ENCODE peak calls at places on chromosomes 6 and 20, in six cellular contexts. One of them, this sample, is unnamed.

GRCh38 chr20:63044605-63045004 is 37.8 kb upstream of the BHLHE23 start:
- DNase-seq in left ventricle myocardium inferior: no peak
- DNase-seq in lung: no peak
- DNase-seq in prostate gland: no peak
- DNase-seq in BE2C: no peak
- DNase-seq in ovary: no peak
- DNase-seq in this sample: no peak

GRCh38 chr6:53447869-53448268 is 97.0 kb downstream of the GCLC start:
- DNase-seq in left ventricle myocardium inferior: no peak
- DNase-seq in lung: no peak
- DNase-seq in prostate gland: no peak
- DNase-seq in BE2C: no peak
- DNase-seq in ovary: no peak
- DNase-seq in this sample: no peak

GRCh38 chr6:167056370-167056769 is 57.2 kb downstream of the CEP43 start:
- DNase-seq in left ventricle myocardium inferior: no peak
- DNase-seq in lung: no peak
- DNase-seq in prostate gland: no peak
- DNase-seq in BE2C: no peak
- DNase-seq in ovary: no peak
- DNase-seq in this sample: no peak

GRCh38 chr6:5104667-5105066 is 19.5 kb downstream of the PPP1R3G start:
- DNase-seq in left ventricle myocardium inferior: no peak
- DNase-seq in lung: no peak
- DNase-seq in prostate gland: no peak
- DNase-seq in BE2C: no peak
- DNase-seq in ovary: no peak
- DNase-seq in this sample: no peak

GRCh38 chr6:157339432-157339831 is 16.1 kb upstream of the TMEM242 start:
- DNase-seq in left ventricle myocardium inferior: no peak
- DNase-seq in lung: no peak
- DNase-seq in prostate gland: no peak
- DNase-seq in BE2C: no peak
- DNase-seq in ovary: no peak
- DNase-seq in this sample: no peak

GRCh38 chr6:7909323-7910276 is 988 bp downstream of the TXNDC5 start:
- DNase-seq in left ventricle myocardium inferior: peak; percentile 67
- DNase-seq in lung: peak; percentile 57
- DNase-seq in prostate gland: peak; percentile 43
- DNase-seq in BE2C: peak; percentile 77
- DNase-seq in ovary: peak; percentile 46
- DNase-seq in this sample: no peak

GRCh38 chr6:6003334-6004146 is 3.2 kb downstream of the NRN1 start:
- DNase-seq in left ventricle myocardium inferior: no peak
- DNase-seq in lung: no peak
- DNase-seq in prostate gland: no peak
- DNase-seq in BE2C: no peak
- DNase-seq in ovary: no peak
- DNase-seq in this sample: no peak

GRCh38 chr20:53891306-53891894 is 179.0 kb downstream of the BCAS1 start:
- DNase-seq in left ventricle myocardium inferior: no peak
- DNase-seq in lung: no peak
- DNase-seq in prostate gland: no peak
- DNase-seq in BE2C: no peak
- DNase-seq in ovary: no peak
- DNase-seq in this sample: no peak

GRCh38 chr6:39403304-39403703 is 80.8 kb upstream of the KCNK16 start:
- DNase-seq in left ventricle myocardium inferior: no peak
- DNase-seq in lung: no peak
- DNase-seq in prostate gland: no peak
- DNase-seq in BE2C: no peak
- DNase-seq in ovary: no peak
- DNase-seq in this sample: no peak

GRCh38 chr6:20757761-20758160 is 223.5 kb downstream of the CDKAL1 start:
- DNase-seq in left ventricle myocardium inferior: no peak
- DNase-seq in lung: no peak
- DNase-seq in prostate gland: no peak
- DNase-seq in BE2C: no peak
- DNase-seq in ovary: no peak
- DNase-seq in this sample: no peak

GRCh38 chr20:40814328-40814960 is 125.4 kb upstream of the MAFB start:
- DNase-seq in left ventricle myocardium inferior: no peak
- DNase-seq in lung: no peak
- DNase-seq in prostate gland: no peak
- DNase-seq in BE2C: no peak
- DNase-seq in ovary: no peak
- DNase-seq in this sample: no peak

GRCh38 chr6:168090064-168090690 is 11.2 kb upstream of the FRMD1 start:
- DNase-seq in left ventricle myocardium inferior: no peak
- DNase-seq in lung: no peak
- DNase-seq in prostate gland: no peak
- DNase-seq in BE2C: no peak
- DNase-seq in ovary: no peak
- DNase-seq in this sample: no peak

GRCh38 chr6:70956451-70957283 is at the start of gene B3GAT2:
- DNase-seq in left ventricle myocardium inferior: no peak
- DNase-seq in lung: no peak
- DNase-seq in prostate gland: peak; percentile 7
- DNase-seq in BE2C: peak; percentile 39
- DNase-seq in ovary: no peak
- DNase-seq in this sample: no peak

GRCh38 chr6:70955441-70956190 is 1.2 kb downstream of the B3GAT2 start:
- DNase-seq in left ventricle myocardium inferior: peak; percentile 81
- DNase-seq in lung: peak; percentile 85
- DNase-seq in prostate gland: peak; percentile 83
- DNase-seq in BE2C: peak; percentile 92
- DNase-seq in ovary: peak; percentile 60
- DNase-seq in this sample: peak; percentile 56

GRCh38 chr6:70954750-70955149 is 2.1 kb downstream of the B3GAT2 start:
- DNase-seq in left ventricle myocardium inferior: no peak
- DNase-seq in lung: no peak
- DNase-seq in prostate gland: no peak
- DNase-seq in BE2C: no peak
- DNase-seq in ovary: no peak
- DNase-seq in this sample: no peak

GRCh38 chr6:70957284-70957617 is 391 bp upstream of the B3GAT2 start:
- DNase-seq in left ventricle myocardium inferior: no peak
- DNase-seq in lung: no peak
- DNase-seq in prostate gland: no peak
- DNase-seq in BE2C: no peak
- DNase-seq in ovary: no peak
- DNase-seq in this sample: no peak

GRCh38 chr6:70956191-70956450 is 739 bp downstream of the B3GAT2 start:
- DNase-seq in left ventricle myocardium inferior: no peak
- DNase-seq in lung: no peak
- DNase-seq in prostate gland: no peak
- DNase-seq in BE2C: no peak
- DNase-seq in ovary: no peak
- DNase-seq in this sample: no peak
- H3K4me3 ChIP-seq in left ventricle myocardium inferior: peak overlapping the region; percentile 75
- H3K4me3 ChIP-seq in lung: peak overlapping the region; percentile 36
- H3K4me3 ChIP-seq in prostate gland: peak overlapping the region; percentile 31
- H3K4me3 ChIP-seq in BE2C: peak overlapping the region; percentile 49
- H3K4me3 ChIP-seq in ovary: peak overlapping the region; percentile 40
- H3K4me3 ChIP-seq in this sample: peak overlapping the region; percentile 46

GRCh38 chr6:169564453-169565240 is 137.2 kb downstream of the WDR27 start:
- DNase-seq in left ventricle myocardium inferior: no peak
- DNase-seq in lung: peak; percentile 21
- DNase-seq in prostate gland: no peak
- DNase-seq in BE2C: no peak
- DNase-seq in ovary: no peak
- DNase-seq in this sample: no peak
- TF ChIP-seq CTCF in left ventricle myocardium inferior: no peak
- TF ChIP-seq CTCF in lung: no peak
- TF ChIP-seq CTCF in prostate gland: no peak
- TF ChIP-seq CTCF in BE2C: no peak
- TF ChIP-seq CTCF in ovary: no peak
- TF ChIP-seq CTCF in this sample: no peak

DNA sequence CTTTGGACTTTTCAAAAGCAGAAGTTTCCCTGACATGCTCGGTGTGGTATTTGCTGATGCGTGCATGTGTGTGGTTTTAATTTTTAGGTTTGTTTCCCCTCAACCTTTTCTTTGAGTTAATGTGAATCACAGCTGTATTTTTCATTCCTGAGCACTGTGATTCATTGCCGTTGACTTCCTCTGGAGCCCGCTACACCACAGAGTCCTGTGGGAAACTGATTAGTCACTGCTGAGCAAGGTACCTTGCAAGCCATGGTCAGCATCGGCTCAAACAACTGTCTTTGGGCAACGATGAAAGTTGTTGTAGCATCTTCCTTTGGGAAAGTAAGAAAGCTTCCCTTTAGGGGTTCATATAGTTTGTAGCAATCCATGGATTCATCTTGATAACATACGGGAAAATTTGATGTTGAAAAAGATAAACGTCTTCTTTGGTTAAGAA is 57.5 kb downstream of the RIN2 start:
- DNase-seq in left ventricle myocardium inferior: no peak
- DNase-seq in lung: no peak
- DNase-seq in prostate gland: no peak
- DNase-seq in BE2C: no peak
- DNase-seq in ovary: peak; percentile 30
- DNase-seq in this sample: no peak
- H3K4me3 ChIP-seq in left ventricle myocardium inferior: no peak overlapping the region
- H3K4me3 ChIP-seq in lung: no peak overlapping the region
- H3K4me3 ChIP-seq in prostate gland: no peak overlapping the region
- H3K4me3 ChIP-seq in BE2C: no peak overlapping the region
- H3K4me3 ChIP-seq in ovary: no peak overlapping the region
- H3K4me3 ChIP-seq in this sample: no peak overlapping the region

DNA sequence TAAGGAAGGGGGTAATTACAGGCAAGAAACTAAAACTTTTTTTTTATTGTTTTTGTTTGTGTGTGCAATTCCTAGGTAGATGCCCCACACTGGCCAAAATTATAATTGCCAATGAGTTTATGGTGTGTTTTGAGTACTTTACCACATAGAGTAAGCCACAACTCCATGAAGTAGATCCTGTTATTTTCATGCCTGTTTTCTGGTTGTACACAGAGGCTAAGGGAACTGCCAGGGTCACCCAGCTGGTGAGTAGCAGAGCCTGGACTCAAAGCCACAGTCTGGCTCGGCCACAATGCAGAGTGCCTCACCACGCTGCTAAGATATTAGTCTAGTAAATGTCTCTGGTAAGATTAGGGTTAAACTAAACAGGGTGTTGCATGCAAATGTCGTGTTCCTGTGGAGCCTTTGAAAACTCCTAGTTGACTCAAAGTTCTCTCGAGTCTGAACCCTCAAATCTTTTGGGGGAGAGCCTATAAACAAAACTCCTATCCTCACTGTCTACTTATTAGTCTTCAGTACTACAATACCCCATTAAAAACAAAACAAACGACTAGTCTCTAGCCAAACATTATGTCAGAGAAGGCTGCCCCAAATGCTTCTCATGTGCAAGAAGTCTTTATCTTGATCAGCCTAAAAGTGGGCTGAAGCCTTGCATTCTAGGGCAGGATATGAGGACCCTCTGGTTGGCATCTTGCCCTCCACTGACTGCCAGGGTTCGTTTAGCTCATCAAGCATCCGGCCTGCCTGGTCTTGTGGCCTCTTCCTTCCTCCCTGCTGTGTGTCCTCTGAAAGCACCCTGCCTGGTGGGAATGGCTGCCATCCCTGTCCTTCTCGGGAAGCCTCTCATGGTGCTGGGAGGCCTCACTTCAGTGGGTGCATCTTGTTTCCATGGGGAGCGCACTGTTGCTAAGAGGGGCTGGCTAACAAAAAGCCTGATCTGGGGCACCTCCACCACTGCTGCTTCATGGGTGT is 4.2 kb downstream of the DUSP22 start:
- DNase-seq in left ventricle myocardium inferior: no peak
- DNase-seq in lung: no peak
- DNase-seq in prostate gland: no peak
- DNase-seq in BE2C: no peak
- DNase-seq in ovary: no peak
- DNase-seq in this sample: no peak
- TF ChIP-seq CTCF in left ventricle myocardium inferior: no peak
- TF ChIP-seq CTCF in lung: no peak
- TF ChIP-seq CTCF in prostate gland: no peak
- TF ChIP-seq CTCF in BE2C: no peak
- TF ChIP-seq CTCF in ovary: no peak
- TF ChIP-seq CTCF in this sample: peak; percentile 37

GRCh38 chr6:45417461-45417860 is 39.7 kb upstream of the SUPT3H start:
- DNase-seq in left ventricle myocardium inferior: no peak
- DNase-seq in lung: no peak
- DNase-seq in prostate gland: no peak
- DNase-seq in BE2C: no peak
- DNase-seq in ovary: no peak
- DNase-seq in this sample: no peak

GRCh38 chr6:45420083-45420908 is 42.6 kb upstream of the SUPT3H start:
- DNase-seq in left ventricle myocardium inferior: peak; percentile 13
- DNase-seq in lung: no peak
- DNase-seq in prostate gland: peak; percentile 7
- DNase-seq in BE2C: no peak
- DNase-seq in ovary: no peak
- DNase-seq in this sample: no peak

GRCh38 chr6:45421700-45422540 is 44.2 kb upstream of the SUPT3H start:
- DNase-seq in left ventricle myocardium inferior: peak; percentile 54
- DNase-seq in lung: peak; percentile 48
- DNase-seq in prostate gland: peak; percentile 61
- DNase-seq in BE2C: peak; percentile 21
- DNase-seq in ovary: peak; percentile 39
- DNase-seq in this sample: no peak

GRCh38 chr6:45420909-45421699 is 43.4 kb upstream of the SUPT3H start:
- DNase-seq in left ventricle myocardium inferior: no peak
- DNase-seq in lung: no peak
- DNase-seq in prostate gland: no peak
- DNase-seq in BE2C: no peak
- DNase-seq in ovary: no peak
- DNase-seq in this sample: no peak

DNA sequence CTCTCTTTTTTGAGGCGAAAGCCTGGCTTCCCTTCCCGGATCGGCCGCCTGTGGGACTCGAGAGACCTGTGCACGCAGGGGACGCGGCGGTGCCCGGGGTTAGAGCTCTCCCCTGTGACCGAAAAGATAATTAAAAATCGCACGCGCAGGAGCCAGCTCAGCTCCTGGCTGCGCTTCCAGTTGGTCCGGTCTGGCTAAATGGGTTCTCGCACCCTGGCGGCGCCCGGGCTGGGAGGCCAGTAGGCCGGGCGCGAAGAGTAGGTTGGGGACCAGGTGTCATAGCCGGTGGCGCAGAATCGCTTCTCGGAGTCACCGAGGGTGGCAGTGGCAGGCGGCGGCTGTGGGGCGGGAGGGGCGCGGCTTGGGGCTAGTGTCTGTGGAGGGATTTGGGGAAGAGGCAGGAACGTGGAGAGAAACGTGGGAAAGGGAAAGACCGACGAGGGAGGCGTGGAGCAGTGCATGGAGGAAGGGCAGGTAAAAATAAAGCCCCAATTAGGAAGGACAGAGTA is 41.9 kb upstream of the SUPT3H start:
- DNase-seq in left ventricle myocardium inferior: peak; percentile 50
- DNase-seq in lung: peak; percentile 63
- DNase-seq in prostate gland: peak; percentile 76
- DNase-seq in BE2C: peak; percentile 38
- DNase-seq in ovary: peak; percentile 26
- DNase-seq in this sample: peak; percentile 70
- H3K4me3 ChIP-seq in left ventricle myocardium inferior: peak overlapping the region; percentile 75
- H3K4me3 ChIP-seq in lung: no peak overlapping the region
- H3K4me3 ChIP-seq in prostate gland: peak overlapping the region; percentile 24
- H3K4me3 ChIP-seq in BE2C: no peak overlapping the region
- H3K4me3 ChIP-seq in ovary: peak overlapping the region; percentile 21
- H3K4me3 ChIP-seq in this sample: no peak overlapping the region